ENCODE peak calls at places on chromosomes 11 and 22, in ten cellular contexts. One of them, this sample, is unnamed.

GRCh38 chr11:62449451-62449851 is 30.6 kb downstream of the SCGB1A1 start:
- DNase-seq in stimulated activated CD8-positive, alpha-beta memory T cell treated with anti-CD3 and anti-CD28 coated beads, Interleukin-7, amount 100 ng/mL, for 48 hours: no peak
- DNase-seq in cardiac septum: no peak
- DNase-seq in hypothalamus: no peak
- DNase-seq in activated CD4-positive, alpha-beta T cell treated with anti-CD3 and anti-CD28 coated beads, Interleukin-2, amount 50 U/mL, for 4 hours: no peak
- DNase-seq in caudate nucleus: no peak
- DNase-seq in GOT3: no peak
- DNase-seq in adrenal gland: no peak
- DNase-seq in A673: no peak
- DNase-seq in colonic mucosa: peak
- DNase-seq in this sample: no peak

GRCh38 chr11:34970033-34970432 is 53.6 kb downstream of the PDHX start:
- DNase-seq in stimulated activated CD8-positive, alpha-beta memory T cell treated with anti-CD3 and anti-CD28 coated beads, Interleukin-7, amount 100 ng/mL, for 48 hours: no peak
- DNase-seq in cardiac septum: no peak
- DNase-seq in hypothalamus: no peak
- DNase-seq in activated CD4-positive, alpha-beta T cell treated with anti-CD3 and anti-CD28 coated beads, Interleukin-2, amount 50 U/mL, for 4 hours: no peak
- DNase-seq in caudate nucleus: no peak
- DNase-seq in GOT3: no peak
- DNase-seq in adrenal gland: no peak
- DNase-seq in A673: no peak
- DNase-seq in colonic mucosa: no peak
- DNase-seq in this sample: no peak

GRCh38 chr11:129766858-129767604 is 48.6 kb upstream of the TMEM45B start:
- DNase-seq in stimulated activated CD8-positive, alpha-beta memory T cell treated with anti-CD3 and anti-CD28 coated beads, Interleukin-7, amount 100 ng/mL, for 48 hours: no peak
- DNase-seq in cardiac septum: no peak
- DNase-seq in hypothalamus: no peak
- DNase-seq in activated CD4-positive, alpha-beta T cell treated with anti-CD3 and anti-CD28 coated beads, Interleukin-2, amount 50 U/mL, for 4 hours: no peak
- DNase-seq in caudate nucleus: no peak
- DNase-seq in GOT3: no peak
- DNase-seq in adrenal gland: no peak
- DNase-seq in A673: peak
- DNase-seq in colonic mucosa: peak
- DNase-seq in this sample: no peak

GRCh38 chr11:27020736-27021135 is 19.9 kb upstream of the BBOX1 start:
- DNase-seq in stimulated activated CD8-positive, alpha-beta memory T cell treated with anti-CD3 and anti-CD28 coated beads, Interleukin-7, amount 100 ng/mL, for 48 hours: no peak
- DNase-seq in cardiac septum: no peak
- DNase-seq in hypothalamus: no peak
- DNase-seq in activated CD4-positive, alpha-beta T cell treated with anti-CD3 and anti-CD28 coated beads, Interleukin-2, amount 50 U/mL, for 4 hours: no peak
- DNase-seq in caudate nucleus: no peak
- DNase-seq in GOT3: no peak
- DNase-seq in adrenal gland: no peak
- DNase-seq in A673: peak
- DNase-seq in colonic mucosa: no peak
- DNase-seq in this sample: no peak

GRCh38 chr11:74138572-74138971 is 32.2 kb downstream of the C2CD3 start:
- DNase-seq in stimulated activated CD8-positive, alpha-beta memory T cell treated with anti-CD3 and anti-CD28 coated beads, Interleukin-7, amount 100 ng/mL, for 48 hours: no peak
- DNase-seq in cardiac septum: no peak
- DNase-seq in hypothalamus: no peak
- DNase-seq in activated CD4-positive, alpha-beta T cell treated with anti-CD3 and anti-CD28 coated beads, Interleukin-2, amount 50 U/mL, for 4 hours: no peak
- DNase-seq in caudate nucleus: no peak
- DNase-seq in GOT3: no peak
- DNase-seq in adrenal gland: peak
- DNase-seq in A673: peak
- DNase-seq in colonic mucosa: peak
- DNase-seq in this sample: no peak

GRCh38 chr22:49658902-49659280 is 168.8 kb downstream of the BRD1 start:
- DNase-seq in stimulated activated CD8-positive, alpha-beta memory T cell treated with anti-CD3 and anti-CD28 coated beads, Interleukin-7, amount 100 ng/mL, for 48 hours: no peak
- DNase-seq in cardiac septum: no peak
- DNase-seq in hypothalamus: no peak
- DNase-seq in activated CD4-positive, alpha-beta T cell treated with anti-CD3 and anti-CD28 coated beads, Interleukin-2, amount 50 U/mL, for 4 hours: no peak
- DNase-seq in caudate nucleus: no peak
- DNase-seq in GOT3: no peak
- DNase-seq in adrenal gland: no peak
- DNase-seq in A673: no peak
- DNase-seq in colonic mucosa: no peak
- DNase-seq in this sample: peak

GRCh38 chr11:35525501-35526175 is at the start of gene PAMR1:
- DNase-seq in stimulated activated CD8-positive, alpha-beta memory T cell treated with anti-CD3 and anti-CD28 coated beads, Interleukin-7, amount 100 ng/mL, for 48 hours: no peak
- DNase-seq in cardiac septum: no peak
- DNase-seq in hypothalamus: no peak
- DNase-seq in activated CD4-positive, alpha-beta T cell treated with anti-CD3 and anti-CD28 coated beads, Interleukin-2, amount 50 U/mL, for 4 hours: no peak
- DNase-seq in caudate nucleus: no peak
- DNase-seq in GOT3: no peak
- DNase-seq in adrenal gland: peak
- DNase-seq in A673: peak
- DNase-seq in colonic mucosa: peak
- DNase-seq in this sample: peak

GRCh38 chr22:30876925-30877553 is 91.5 kb downstream of the MORC2 start:
- DNase-seq in stimulated activated CD8-positive, alpha-beta memory T cell treated with anti-CD3 and anti-CD28 coated beads, Interleukin-7, amount 100 ng/mL, for 48 hours: no peak
- DNase-seq in cardiac septum: no peak
- DNase-seq in hypothalamus: no peak
- DNase-seq in activated CD4-positive, alpha-beta T cell treated with anti-CD3 and anti-CD28 coated beads, Interleukin-2, amount 50 U/mL, for 4 hours: no peak
- DNase-seq in caudate nucleus: no peak
- DNase-seq in GOT3: no peak
- DNase-seq in adrenal gland: peak
- DNase-seq in A673: peak
- DNase-seq in colonic mucosa: no peak
- DNase-seq in this sample: peak

GRCh38 chr11:34427171-34427805 is 11.4 kb upstream of the CAT start:
- DNase-seq in stimulated activated CD8-positive, alpha-beta memory T cell treated with anti-CD3 and anti-CD28 coated beads, Interleukin-7, amount 100 ng/mL, for 48 hours: no peak
- DNase-seq in cardiac septum: no peak
- DNase-seq in hypothalamus: no peak
- DNase-seq in activated CD4-positive, alpha-beta T cell treated with anti-CD3 and anti-CD28 coated beads, Interleukin-2, amount 50 U/mL, for 4 hours: no peak
- DNase-seq in caudate nucleus: no peak
- DNase-seq in GOT3: peak
- DNase-seq in adrenal gland: no peak
- DNase-seq in A673: peak
- DNase-seq in colonic mucosa: no peak
- DNase-seq in this sample: no peak

GRCh38 chr22:24683671-24684070 is 80.7 kb downstream of the GGT1 start:
- DNase-seq in stimulated activated CD8-positive, alpha-beta memory T cell treated with anti-CD3 and anti-CD28 coated beads, Interleukin-7, amount 100 ng/mL, for 48 hours: no peak
- DNase-seq in cardiac septum: no peak
- DNase-seq in hypothalamus: no peak
- DNase-seq in activated CD4-positive, alpha-beta T cell treated with anti-CD3 and anti-CD28 coated beads, Interleukin-2, amount 50 U/mL, for 4 hours: no peak
- DNase-seq in caudate nucleus: no peak
- DNase-seq in GOT3: no peak
- DNase-seq in adrenal gland: no peak
- DNase-seq in A673: peak
- DNase-seq in colonic mucosa: no peak
- DNase-seq in this sample: no peak

This sample was measured in ovary.